ENCODE peak calls at places on chromosomes 16 and 17, in five cellular contexts. One of them, this sample, is unnamed.

GRCh38 chr16:30183961-30184429 is 593 bp downstream of the CORO1A start:
- DNase-seq in transverse colon: peak; percentile 76
- DNase-seq in fibroblast of lung: no peak
- DNase-seq in ovary: peak; percentile 29
- DNase-seq in Karpas-422: peak; percentile 96
- DNase-seq in this sample: no peak

GRCh38 chr17:48799069-48799710 is 17.8 kb downstream of the TTLL6 start:
- DNase-seq in transverse colon: no peak
- DNase-seq in fibroblast of lung: no peak
- DNase-seq in ovary: no peak
- DNase-seq in Karpas-422: no peak
- DNase-seq in this sample: no peak

GRCh38 chr17:74394977-74395376 is 27.7 kb downstream of the GPR142 start:
- DNase-seq in transverse colon: peak; percentile 46
- DNase-seq in fibroblast of lung: no peak
- DNase-seq in ovary: no peak
- DNase-seq in Karpas-422: no peak
- DNase-seq in this sample: no peak

GRCh38 chr17:7750321-7750821 is 32.8 kb downstream of the DNAH2 start:
- DNase-seq in transverse colon: no peak
- DNase-seq in fibroblast of lung: peak; percentile 85
- DNase-seq in ovary: no peak
- DNase-seq in Karpas-422: no peak
- DNase-seq in this sample: peak; percentile 22

GRCh38 chr17:1002771-1003555 is 6.0 kb downstream of the TIMM22 start:
- DNase-seq in transverse colon: no peak
- DNase-seq in fibroblast of lung: peak; percentile 86
- DNase-seq in ovary: no peak
- DNase-seq in Karpas-422: no peak
- DNase-seq in this sample: no peak

GRCh38 chr16:88570691-88571092 is 489 bp downstream of the ZC3H18 start:
- DNase-seq in transverse colon: peak; percentile 32
- DNase-seq in fibroblast of lung: no peak
- DNase-seq in ovary: no peak
- DNase-seq in Karpas-422: peak; percentile 74
- DNase-seq in this sample: no peak

GRCh38 chr16:80007216-80007615 is 406.7 kb upstream of the MAF start:
- DNase-seq in transverse colon: no peak
- DNase-seq in fibroblast of lung: no peak
- DNase-seq in ovary: no peak
- DNase-seq in Karpas-422: no peak
- DNase-seq in this sample: no peak

GRCh38 chr17:3762922-3763776 is 37.8 kb downstream of the ITGAE start:
- DNase-seq in transverse colon: no peak
- DNase-seq in fibroblast of lung: no peak
- DNase-seq in ovary: no peak
- DNase-seq in Karpas-422: no peak
- DNase-seq in this sample: no peak

GRCh38 chr17:39742856-39743436 is 5.2 kb downstream of the GRB7 start:
- DNase-seq in transverse colon: no peak
- DNase-seq in fibroblast of lung: no peak
- DNase-seq in ovary: no peak
- DNase-seq in Karpas-422: no peak
- DNase-seq in this sample: no peak

GRCh38 chr17:260031-260791 is 78.8 kb upstream of the DOC2B start:
- DNase-seq in transverse colon: no peak
- DNase-seq in fibroblast of lung: no peak
- DNase-seq in ovary: peak; percentile 8
- DNase-seq in Karpas-422: no peak
- DNase-seq in this sample: no peak

GRCh38 chr17:59890720-59891119 is 2.0 kb downstream of the TUBD1 start:
- DNase-seq in transverse colon: no peak
- DNase-seq in fibroblast of lung: no peak
- DNase-seq in ovary: no peak
- DNase-seq in Karpas-422: no peak
- DNase-seq in this sample: no peak

GRCh38 chr17:82228842-82229685 is at the start of gene SLC16A3:
- DNase-seq in transverse colon: peak; percentile 78
- DNase-seq in fibroblast of lung: peak; percentile 77
- DNase-seq in ovary: no peak
- DNase-seq in Karpas-422: no peak
- DNase-seq in this sample: peak; percentile 85

DNA sequence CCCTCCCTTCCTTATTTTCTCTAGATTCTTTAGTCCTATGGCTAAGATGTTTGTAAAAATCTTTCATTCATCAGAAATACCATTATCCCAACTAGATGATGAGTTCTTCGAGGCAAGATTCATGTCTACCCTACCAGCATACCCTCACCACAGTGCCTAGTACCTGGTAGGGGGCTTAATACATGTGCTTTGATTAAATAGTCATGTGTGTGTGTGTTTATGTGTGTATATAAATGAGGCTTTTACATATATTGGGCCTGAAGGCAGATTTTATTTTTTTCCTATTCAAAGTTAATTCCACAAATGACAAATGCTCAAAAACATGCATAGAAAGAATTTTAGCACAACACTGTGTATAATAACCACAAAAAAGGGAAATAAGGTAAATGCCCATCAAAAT is 193.0 kb upstream of the IRX3 start:
- DNase-seq in transverse colon: no peak
- DNase-seq in fibroblast of lung: no peak
- DNase-seq in ovary: no peak
- DNase-seq in Karpas-422: no peak
- DNase-seq in this sample: no peak
- H3K27me3 ChIP-seq in transverse colon: no peaks in the 10 kb centered on the region
- H3K27me3 ChIP-seq in fibroblast of lung: no peaks in the 10 kb centered on the region
- H3K27me3 ChIP-seq in ovary: no peaks in the 10 kb centered on the region
- H3K27me3 ChIP-seq in Karpas-422: no peaks in the 10 kb centered on the region
- H3K27me3 ChIP-seq in this sample: no peaks in the 10 kb centered on the region

DNA sequence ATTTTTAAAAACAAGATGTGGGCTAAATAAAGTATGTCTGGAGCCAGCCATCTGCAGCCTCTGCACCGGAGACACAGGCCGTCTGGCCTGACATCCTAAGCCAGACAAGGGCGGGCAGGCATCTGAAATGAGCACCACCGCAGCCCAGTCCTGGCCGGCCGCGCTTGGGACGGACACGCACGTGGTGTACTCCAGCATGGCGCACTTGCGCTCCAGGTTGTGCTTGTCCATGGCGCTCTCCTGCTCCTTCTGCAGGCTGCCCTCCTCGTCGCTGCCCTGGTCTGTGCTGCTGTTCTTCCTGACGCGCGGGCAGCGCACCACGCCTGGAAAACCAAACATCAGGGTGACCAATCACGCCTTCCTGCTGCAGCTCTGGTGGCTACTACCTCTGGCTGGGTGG is 60.3 kb downstream of the GTF3C1 start:
- DNase-seq in transverse colon: no peak
- DNase-seq in fibroblast of lung: no peak
- DNase-seq in ovary: no peak
- DNase-seq in Karpas-422: no peak
- DNase-seq in this sample: no peak
- H3K36me3 ChIP-seq in transverse colon: no peaks in the 10 kb centered on the region
- H3K36me3 ChIP-seq in fibroblast of lung: peaks cover 44% of the 10 kb centered on the region
- H3K36me3 ChIP-seq in ovary: no peaks in the 10 kb centered on the region
- H3K36me3 ChIP-seq in Karpas-422: peaks cover 29% of the 10 kb centered on the region
- H3K36me3 ChIP-seq in this sample: peaks cover 96% of the 10 kb centered on the region

DNA sequence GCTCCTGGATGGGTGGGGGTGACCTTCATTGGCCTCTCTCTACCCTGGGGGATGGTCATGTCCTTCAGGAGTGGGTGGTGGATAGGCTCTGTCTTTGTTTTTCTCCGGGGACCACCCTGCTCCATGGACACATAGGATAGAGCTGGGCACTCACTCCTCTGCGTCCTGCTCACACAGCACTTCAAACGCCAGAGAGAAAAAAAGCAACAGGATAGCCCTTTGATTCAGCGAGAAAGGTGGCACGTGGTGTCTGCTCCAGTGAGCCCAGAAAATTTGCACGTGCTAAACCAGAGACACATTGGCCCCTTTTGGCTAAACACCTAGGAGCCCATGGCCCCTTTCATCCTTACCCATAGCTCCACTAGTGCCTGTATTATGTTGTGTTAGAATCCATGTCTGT is 90.3 kb downstream of the ASIC2 start:
- DNase-seq in transverse colon: no peak
- DNase-seq in fibroblast of lung: no peak
- DNase-seq in ovary: no peak
- DNase-seq in Karpas-422: no peak
- DNase-seq in this sample: no peak
- H3K27me3 ChIP-seq in transverse colon: no peaks in the 10 kb centered on the region
- H3K27me3 ChIP-seq in fibroblast of lung: no peaks in the 10 kb centered on the region
- H3K27me3 ChIP-seq in ovary: no peaks in the 10 kb centered on the region
- H3K27me3 ChIP-seq in Karpas-422: no peaks in the 10 kb centered on the region
- H3K27me3 ChIP-seq in this sample: peaks cover 3% of the 10 kb centered on the region

DNA sequence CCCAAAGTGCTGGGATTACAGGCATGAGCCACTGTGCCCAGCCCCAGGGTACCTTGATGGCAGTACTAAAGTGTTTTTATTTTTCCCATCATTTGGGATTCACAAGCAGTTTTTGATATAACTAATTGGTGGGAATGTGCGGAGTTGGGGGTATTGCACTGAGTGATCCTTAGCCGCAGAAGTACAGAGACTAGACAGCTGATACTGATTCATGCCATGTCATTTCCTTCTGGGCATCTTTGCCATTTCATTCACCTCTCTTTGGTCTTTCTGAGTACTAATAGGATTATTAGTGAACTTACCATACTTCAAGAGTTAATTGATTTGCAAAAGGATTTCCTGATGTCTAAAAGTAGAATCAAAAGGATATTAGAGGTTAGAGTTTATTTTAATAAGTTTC is 9.7 kb downstream of the NMT1 start:
- DNase-seq in transverse colon: no peak
- DNase-seq in fibroblast of lung: no peak
- DNase-seq in ovary: no peak
- DNase-seq in Karpas-422: no peak
- DNase-seq in this sample: no peak
- H3K36me3 ChIP-seq in transverse colon: no peaks in the 10 kb centered on the region
- H3K36me3 ChIP-seq in fibroblast of lung: peaks cover 2% of the 10 kb centered on the region
- H3K36me3 ChIP-seq in ovary: no peaks in the 10 kb centered on the region
- H3K36me3 ChIP-seq in Karpas-422: peaks cover 36% of the 10 kb centered on the region
- H3K36me3 ChIP-seq in this sample: peaks cover 85% of the 10 kb centered on the region

GRCh38 chr16:31568577-31569359 is 41.1 kb downstream of the AHSP start:
- DNase-seq in transverse colon: peak; percentile 15
- DNase-seq in fibroblast of lung: peak; percentile 1
- DNase-seq in ovary: no peak
- DNase-seq in Karpas-422: no peak
- DNase-seq in this sample: peak; percentile 6
- H3K27me3 ChIP-seq in transverse colon: peaks cover 47% of the 10 kb centered on the region
- H3K27me3 ChIP-seq in fibroblast of lung: peaks cover 4% of the 10 kb centered on the region
- H3K27me3 ChIP-seq in ovary: no peaks in the 10 kb centered on the region
- H3K27me3 ChIP-seq in Karpas-422: no peaks in the 10 kb centered on the region
- H3K27me3 ChIP-seq in this sample: peaks cover 27% of the 10 kb centered on the region

DNA sequence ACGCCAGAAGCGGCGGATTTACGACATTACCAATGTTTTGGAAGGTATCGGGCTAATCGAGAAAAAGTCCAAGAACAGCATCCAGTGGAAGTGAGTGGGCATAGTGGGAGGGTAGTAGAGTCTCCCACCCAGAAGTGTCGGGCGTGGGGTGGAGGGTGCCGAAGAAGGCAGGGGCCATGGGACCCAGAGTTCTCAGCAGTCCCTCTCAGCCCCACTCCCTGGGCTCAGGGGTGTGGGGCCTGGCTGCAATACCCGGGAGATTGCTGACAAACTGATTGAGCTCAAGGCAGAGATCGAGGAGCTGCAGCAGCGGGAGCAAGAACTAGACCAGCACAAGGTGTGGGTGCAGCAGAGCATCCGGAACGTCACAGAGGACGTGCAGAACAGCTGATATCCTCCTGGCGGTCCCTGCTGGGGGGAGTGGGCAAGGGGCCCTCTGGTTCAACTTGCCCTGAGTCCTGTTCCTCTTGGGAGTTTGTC is 866 bp downstream of the E2F4 start:
- DNase-seq in transverse colon: no peak
- DNase-seq in fibroblast of lung: no peak
- DNase-seq in ovary: no peak
- DNase-seq in Karpas-422: peak; percentile 69
- DNase-seq in this sample: no peak
- H3K36me3 ChIP-seq in transverse colon: no peaks in the 10 kb centered on the region
- H3K36me3 ChIP-seq in fibroblast of lung: peaks cover 28% of the 10 kb centered on the region
- H3K36me3 ChIP-seq in ovary: no peaks in the 10 kb centered on the region
- H3K36me3 ChIP-seq in Karpas-422: peaks cover 12% of the 10 kb centered on the region
- H3K36me3 ChIP-seq in this sample: peaks cover 28% of the 10 kb centered on the region

DNA sequence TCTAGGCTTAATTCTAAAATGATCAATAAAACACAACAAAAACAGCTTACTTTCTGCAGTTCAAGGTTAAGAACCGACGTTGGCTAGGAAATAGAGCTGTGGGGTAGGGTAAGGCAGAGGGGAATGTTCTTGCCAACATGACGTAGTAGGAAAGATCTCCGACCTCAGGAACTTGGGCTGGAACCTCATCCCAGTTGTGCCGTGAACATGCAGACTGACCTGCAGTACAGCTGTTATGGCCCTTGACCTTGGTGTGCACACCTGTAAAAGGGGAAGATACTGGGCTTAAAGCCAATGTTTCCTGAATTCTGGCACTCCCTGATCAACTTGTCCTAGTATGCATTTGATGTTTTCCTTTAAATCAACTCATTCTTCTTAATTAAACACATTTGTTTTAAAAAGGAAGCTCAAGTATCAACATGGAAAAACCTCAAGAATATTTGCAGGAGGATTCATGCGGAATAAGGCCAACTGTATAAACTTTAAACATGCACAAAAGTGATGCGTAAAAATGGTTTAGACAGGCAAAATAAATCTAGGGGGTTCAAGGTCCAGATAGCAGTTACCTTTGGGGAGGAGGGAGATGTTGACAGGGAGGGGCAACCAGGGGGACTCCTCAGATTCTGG is 14.2 kb upstream of the SLC6A2 start:
- DNase-seq in transverse colon: no peak
- DNase-seq in fibroblast of lung: peak; percentile 33
- DNase-seq in ovary: no peak
- DNase-seq in Karpas-422: no peak
- DNase-seq in this sample: peak; percentile 46
- H3K27me3 ChIP-seq in transverse colon: no peaks in the 10 kb centered on the region
- H3K27me3 ChIP-seq in fibroblast of lung: peaks cover 3% of the 10 kb centered on the region
- H3K27me3 ChIP-seq in ovary: no peaks in the 10 kb centered on the region
- H3K27me3 ChIP-seq in Karpas-422: no peaks in the 10 kb centered on the region
- H3K27me3 ChIP-seq in this sample: peaks cover 2% of the 10 kb centered on the region

This sample was measured in MG63.